ENCODE peak calls at places on chromosomes 7 and 10, in six cellular contexts. O is RWPE1, B is cardiac muscle cell, Z is mesothelial cell of epicardium, N is mucosa of descending colon, J is breast epithelium. S is an unnamed sample.

GRCh38 chr10:94725871-94726270 is 36.6 kb upstream of the CYP2C19 start:
- DNase-seq in O (peak; percentile 32), B (peak; percentile 1), Z (no peak), N (no peak), J (no peak), S (no peak)

GRCh38 chr10:15433850-15434537 is 62.9 kb upstream of the FAM171A1 start:
- DNase-seq in O (peak; percentile 37), B (peak; percentile 75), Z (no peak), N (no peak), J (no peak), S (peak; percentile 34)

GRCh38 chr10:75398630-75399460 is 2.7 kb downstream of the ZNF503 start:
- DNase-seq in O (no peak), B (peak; percentile 56), Z (no peak), N (peak; percentile 51), J (no peak), S (peak; percentile 36)

GRCh38 chr10:53930648-53931047 is 870.4 kb downstream of the PCDH15 start:
- DNase-seq in O (no peak), B (no peak), Z (no peak), N (no peak), J (no peak), S (no peak)

GRCh38 chr7:64630496-64630895 is 35.4 kb upstream of the ZNF107 start:
- DNase-seq in O (peak; percentile 14), B (peak; percentile 52), Z (no peak), N (no peak), J (no peak), S (no peak)

GRCh38 chr10:95531994-95532399 is 29.2 kb downstream of the SORBS1 start:
- DNase-seq in O (no peak), B (no peak), Z (no peak), N (no peak), J (no peak), S (peak; percentile 50)

GRCh38 chr10:42650374-42650773 is 12.0 kb upstream of the ZNF33B start:
- DNase-seq in O (no peak), B (no peak), Z (no peak), N (no peak), J (no peak), S (no peak)

GRCh38 chr7:7751243-7752092 is 33.1 kb upstream of the RPA3 start:
- DNase-seq in O (no peak), B (no peak), Z (no peak), N (peak; percentile 48), J (no peak), S (no peak)

GRCh38 chr7:87993269-87993668 is 59.2 kb downstream of the ADAM22 start:
- DNase-seq in O (no peak), B (no peak), Z (no peak), N (no peak), J (no peak), S (no peak)

GRCh38 chr7:93719546-93719945 is 145.0 kb upstream of the CALCR start:
- DNase-seq in O (no peak), B (peak; percentile 82), Z (no peak), N (no peak), J (no peak), S (no peak)

GRCh38 chr10:15579605-15580004 is 140.1 kb downstream of the ITGA8 start:
- DNase-seq in O (no peak), B (no peak), Z (no peak), N (no peak), J (no peak), S (no peak)

GRCh38 chr10:61028861-61029361 is 84.9 kb upstream of the RHOBTB1 start:
- DNase-seq in O (no peak), B (peak; percentile 28), Z (no peak), N (no peak), J (no peak), S (no peak)

GRCh38 chr7:149027560-149028345 is 552 bp downstream of the PDIA4 start:
- DNase-seq in O (peak; percentile 7), B (peak; percentile 38), Z (no peak), N (no peak), J (no peak), S (no peak)

GRCh38 chr10:104688251-104688650 is 47.2 kb downstream of the SORCS3 start:
- DNase-seq in O (no peak), B (no peak), Z (no peak), N (no peak), J (no peak), S (no peak)

DNA sequence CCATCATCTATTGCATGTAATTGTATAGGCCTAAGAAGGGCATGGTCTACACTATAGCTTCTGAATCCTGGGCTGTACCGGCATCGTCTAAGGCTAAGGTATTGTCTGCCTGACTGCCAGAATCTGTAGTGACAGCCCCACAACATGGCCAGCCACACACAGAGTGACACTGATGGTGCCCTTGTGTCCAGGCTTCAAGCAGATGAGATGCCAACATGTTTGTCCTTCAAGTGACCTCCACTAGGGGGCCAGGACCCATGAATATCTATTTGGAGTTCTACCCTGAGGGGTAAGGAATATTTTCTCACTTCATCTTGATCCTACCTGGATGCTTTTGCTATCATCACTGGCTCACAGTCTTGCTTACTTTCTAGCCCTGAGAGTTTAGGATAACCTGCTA is 1.5 kb downstream of the CYP3A7 start:
- DNase-seq in O (no peak), B (no peak), Z (no peak), N (no peak), J (no peak), S (peak; percentile 5)
- TF ChIP-seq CTCF in O (no peak), B (peak; percentile 22), Z (peak; percentile 48), N (no peak), J (no peak), S (peak; percentile 53)

GRCh38 chr10:4316166-4316810 is 509.7 kb upstream of the AKR1E2 start:
- DNase-seq in O (no peak), B (peak; percentile 87), Z (no peak), N (no peak), J (no peak), S (no peak)
- TF ChIP-seq CTCF in O (no peak), B (peak; percentile 10), Z (no peak), N (no peak), J (no peak), S (no peak)

GRCh38 chr10:45809829-45810228 is 37.5 kb downstream of the AGAP4 start:
- DNase-seq in O (peak; percentile 3), B (peak; percentile 38), Z (no peak), N (no peak), J (no peak), S (no peak)
- TF ChIP-seq CTCF in O (no peak), B (peak; percentile 20), Z (no peak), N (no peak), J (no peak), S (no peak)

DNA sequence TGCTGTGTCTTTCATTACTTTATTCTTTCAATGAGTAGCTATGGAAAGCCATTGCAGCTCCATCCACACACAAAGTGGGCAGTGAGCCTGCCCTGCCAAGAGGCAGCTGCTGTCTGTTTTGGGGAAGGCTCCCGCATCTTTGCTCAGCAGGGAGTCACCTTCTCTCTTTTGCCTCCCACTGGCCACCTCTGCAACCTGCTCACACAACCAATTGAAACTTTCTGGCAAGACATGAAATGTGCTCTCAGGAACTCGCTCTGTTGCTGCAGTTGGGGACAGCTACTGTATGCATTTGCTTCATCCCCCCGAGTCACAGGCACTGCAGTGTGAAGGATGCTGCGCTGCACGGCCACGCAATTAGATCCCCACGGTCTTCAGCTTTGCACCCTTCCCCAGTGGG is 244.8 kb upstream of the NFE2L3 start:
- DNase-seq in O (no peak), B (no peak), Z (no peak), N (no peak), J (no peak), S (no peak)
- TF ChIP-seq CTCF in O (no peak), B (no peak), Z (no peak), N (no peak), J (no peak), S (no peak)

GRCh38 chr10:97333351-97333600 is 1.3 kb downstream of the FRAT2 start:
- DNase-seq in O (peak; percentile 57), B (peak; percentile 56), Z (no peak), N (no peak), J (no peak), S (no peak)

GRCh38 chr10:97334370-97335175 is at the start of gene FRAT2:
- DNase-seq in O (peak; percentile 97), B (peak; percentile 97), Z (peak; percentile 82), N (peak; percentile 95), J (peak; percentile 91), S (peak; percentile 85)

GRCh38 chr10:97333601-97334369 is 744 bp downstream of the FRAT2 start:
- DNase-seq in O (peak; percentile 34), B (peak; percentile 62), Z (no peak), N (peak; percentile 76), J (no peak), S (peak; percentile 50)

GRCh38 chr10:97331304-97331703 is 3.2 kb downstream of the FRAT2 start:
- DNase-seq in O (no peak), B (no peak), Z (no peak), N (peak; percentile 35), J (no peak), S (no peak)

DNA sequence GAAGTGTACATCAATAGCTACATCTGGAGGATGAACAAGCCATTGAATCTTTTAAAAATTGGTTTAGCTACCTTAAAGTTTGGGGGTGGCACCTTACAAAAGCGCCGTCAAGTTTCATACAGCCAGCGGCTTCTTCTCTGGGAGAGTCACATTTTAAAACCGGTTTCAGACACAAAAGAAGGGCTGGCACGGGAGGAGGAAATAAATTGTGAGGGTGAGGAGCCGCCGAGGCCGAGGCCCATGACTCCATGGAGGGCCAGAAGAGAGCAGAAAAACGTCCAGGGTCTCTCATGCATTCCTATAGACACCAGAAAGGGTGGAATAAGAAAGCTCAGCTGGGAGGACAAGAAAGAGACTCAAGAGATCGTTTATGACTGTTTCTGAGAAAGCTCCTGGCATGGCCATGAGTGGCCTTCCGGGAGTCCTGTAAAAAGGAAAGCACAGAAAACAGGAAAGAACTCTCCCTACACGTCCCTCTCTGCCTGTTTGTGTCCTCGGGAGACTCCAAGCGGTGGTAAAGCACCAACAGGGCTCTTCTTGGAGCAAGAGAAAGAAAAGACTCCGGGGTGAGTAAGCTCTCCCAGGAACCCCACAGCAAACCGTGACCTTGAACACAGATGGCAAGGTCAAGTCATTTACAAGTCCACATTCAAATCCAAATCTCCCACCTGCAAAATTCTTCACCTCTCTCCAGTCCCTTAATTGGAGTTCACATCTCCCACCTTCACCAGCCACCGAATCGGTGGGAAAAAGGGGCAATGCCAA is 1.8 kb downstream of the FRAT2 start:
- DNase-seq in O (peak; percentile 81), B (peak; percentile 83), Z (no peak), N (peak; percentile 55), J (no peak), S (peak; percentile 43)
- TF ChIP-seq CTCF in O (peak; percentile 49), B (peak; percentile 52), Z (no peak), N (no peak), J (no peak), S (no peak)